ENCODE peak calls at places on chromosome 1, in seven cellular contexts. One of them, this sample, is unnamed.

GRCh38 chr1:208164609-208165008 is 79.6 kb downstream of the PLXNA2 start:
- DNase-seq in GM12878: no peak
- DNase-seq in SK-N-SH: no peak
- DNase-seq in prostate gland: no peak
- DNase-seq in breast epithelium: no peak
- DNase-seq in HL-60: no peak
- DNase-seq in spleen: no peak
- DNase-seq in this sample: no peak

GRCh38 chr1:35592991-35593769 is 20.1 kb downstream of the TFAP2E start:
- DNase-seq in GM12878: no peak
- DNase-seq in SK-N-SH: no peak
- DNase-seq in prostate gland: no peak
- DNase-seq in breast epithelium: no peak
- DNase-seq in HL-60: no peak
- DNase-seq in spleen: no peak
- DNase-seq in this sample: no peak

GRCh38 chr1:30811187-30811586 is 53.6 kb upstream of the LAPTM5 start:
- DNase-seq in GM12878: no peak
- DNase-seq in SK-N-SH: no peak
- DNase-seq in prostate gland: no peak
- DNase-seq in breast epithelium: no peak
- DNase-seq in HL-60: no peak
- DNase-seq in spleen: no peak
- DNase-seq in this sample: no peak

GRCh38 chr1:145871994-145872411 is 13.1 kb upstream of the PIAS3 start:
- DNase-seq in GM12878: no peak
- DNase-seq in SK-N-SH: no peak
- DNase-seq in prostate gland: no peak
- DNase-seq in breast epithelium: no peak
- DNase-seq in HL-60: peak
- DNase-seq in spleen: peak
- DNase-seq in this sample: peak

GRCh38 chr1:32872189-32872898 is 1.6 kb upstream of the FNDC5 start:
- DNase-seq in GM12878: no peak
- DNase-seq in SK-N-SH: peak
- DNase-seq in prostate gland: peak
- DNase-seq in breast epithelium: no peak
- DNase-seq in HL-60: no peak
- DNase-seq in spleen: no peak
- DNase-seq in this sample: peak

GRCh38 chr1:12511128-12511484 is 106.9 kb downstream of the DHRS3 start:
- DNase-seq in GM12878: no peak
- DNase-seq in SK-N-SH: no peak
- DNase-seq in prostate gland: no peak
- DNase-seq in breast epithelium: no peak
- DNase-seq in HL-60: no peak
- DNase-seq in spleen: no peak
- DNase-seq in this sample: no peak

GRCh38 chr1:1536938-1537546 is 3.4 kb downstream of the TMEM240 start:
- DNase-seq in GM12878: no peak
- DNase-seq in SK-N-SH: no peak
- DNase-seq in prostate gland: no peak
- DNase-seq in breast epithelium: no peak
- DNase-seq in HL-60: no peak
- DNase-seq in spleen: no peak
- DNase-seq in this sample: no peak

GRCh38 chr1:157000686-157001085 is 44.9 kb downstream of the ARHGEF11 start:
- DNase-seq in GM12878: no peak
- DNase-seq in SK-N-SH: no peak
- DNase-seq in prostate gland: no peak
- DNase-seq in breast epithelium: no peak
- DNase-seq in HL-60: no peak
- DNase-seq in spleen: no peak
- DNase-seq in this sample: no peak

GRCh38 chr1:201295861-201296260 is 12.6 kb downstream of the PKP1 start:
- DNase-seq in GM12878: no peak
- DNase-seq in SK-N-SH: no peak
- DNase-seq in prostate gland: peak
- DNase-seq in breast epithelium: no peak
- DNase-seq in HL-60: no peak
- DNase-seq in spleen: no peak
- DNase-seq in this sample: no peak

GRCh38 chr1:32334864-32335618 is 992 bp downstream of the MARCKSL1 start:
- DNase-seq in GM12878: no peak
- DNase-seq in SK-N-SH: peak
- DNase-seq in prostate gland: no peak
- DNase-seq in breast epithelium: no peak
- DNase-seq in HL-60: peak
- DNase-seq in spleen: peak
- DNase-seq in this sample: peak

GRCh38 chr1:181784039-181784683 is 277.4 kb downstream of the ZNF648 start:
- DNase-seq in GM12878: no peak
- DNase-seq in SK-N-SH: no peak
- DNase-seq in prostate gland: peak
- DNase-seq in breast epithelium: no peak
- DNase-seq in HL-60: no peak
- DNase-seq in spleen: no peak
- DNase-seq in this sample: no peak

GRCh38 chr1:230157409-230158390 is 90.7 kb downstream of the GALNT2 start:
- DNase-seq in GM12878: no peak
- DNase-seq in SK-N-SH: no peak
- DNase-seq in prostate gland: no peak
- DNase-seq in breast epithelium: no peak
- DNase-seq in HL-60: no peak
- DNase-seq in spleen: no peak
- DNase-seq in this sample: no peak

GRCh38 chr1:199759268-199759724 is 268.2 kb upstream of the NR5A2 start:
- DNase-seq in GM12878: no peak
- DNase-seq in SK-N-SH: no peak
- DNase-seq in prostate gland: no peak
- DNase-seq in breast epithelium: no peak
- DNase-seq in HL-60: no peak
- DNase-seq in spleen: no peak
- DNase-seq in this sample: no peak

GRCh38 chr1:59833022-59833421 is 18.3 kb downstream of the HOOK1 start:
- DNase-seq in GM12878: no peak
- DNase-seq in SK-N-SH: no peak
- DNase-seq in prostate gland: no peak
- DNase-seq in breast epithelium: no peak
- DNase-seq in HL-60: no peak
- DNase-seq in spleen: no peak
- DNase-seq in this sample: no peak
- TF ChIP-seq POLR2AphosphoS5 in GM12878: no peak
- TF ChIP-seq POLR2AphosphoS5 in SK-N-SH: no peak
- TF ChIP-seq POLR2AphosphoS5 in prostate gland: no peak
- TF ChIP-seq POLR2AphosphoS5 in breast epithelium: no peak
- TF ChIP-seq POLR2AphosphoS5 in HL-60: no peak
- TF ChIP-seq POLR2AphosphoS5 in spleen: no peak
- TF ChIP-seq POLR2AphosphoS5 in this sample: no peak

GRCh38 chr1:53526451-53527101 is 67.4 kb downstream of the DMRTB1 start:
- DNase-seq in GM12878: no peak
- DNase-seq in SK-N-SH: peak
- DNase-seq in prostate gland: peak
- DNase-seq in breast epithelium: no peak
- DNase-seq in HL-60: no peak
- DNase-seq in spleen: no peak
- DNase-seq in this sample: no peak

GRCh38 chr1:53527368-53527767 is 68.2 kb downstream of the DMRTB1 start:
- DNase-seq in GM12878: no peak
- DNase-seq in SK-N-SH: no peak
- DNase-seq in prostate gland: no peak
- DNase-seq in breast epithelium: no peak
- DNase-seq in HL-60: no peak
- DNase-seq in spleen: no peak
- DNase-seq in this sample: no peak

GRCh38 chr1:53521900-53522552 is 62.8 kb downstream of the DMRTB1 start:
- DNase-seq in GM12878: no peak
- DNase-seq in SK-N-SH: no peak
- DNase-seq in prostate gland: no peak
- DNase-seq in breast epithelium: no peak
- DNase-seq in HL-60: no peak
- DNase-seq in spleen: no peak
- DNase-seq in this sample: no peak

GRCh38 chr1:53524428-53525400 is 65.5 kb downstream of the DMRTB1 start:
- DNase-seq in GM12878: no peak
- DNase-seq in SK-N-SH: peak
- DNase-seq in prostate gland: no peak
- DNase-seq in breast epithelium: no peak
- DNase-seq in HL-60: no peak
- DNase-seq in spleen: no peak
- DNase-seq in this sample: no peak

DNA sequence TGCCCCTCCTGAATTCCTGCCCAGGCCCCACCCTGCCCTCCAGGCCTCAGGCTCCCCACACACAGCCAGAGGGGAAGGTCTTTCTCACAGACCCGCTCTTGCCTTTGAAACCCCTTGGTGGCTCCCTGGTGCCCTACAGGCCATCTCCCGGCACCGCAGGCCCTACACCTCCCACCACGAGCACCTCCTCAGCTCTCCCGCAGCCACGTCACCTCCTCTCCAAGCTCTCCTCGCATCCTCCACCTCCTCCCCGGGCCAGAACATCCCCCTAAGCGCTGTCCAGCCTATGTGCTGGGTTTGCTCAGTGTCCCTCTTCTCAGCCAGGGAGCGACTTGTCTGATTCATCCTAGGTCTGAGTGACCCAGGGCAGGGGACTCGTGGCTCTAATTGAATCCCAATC is 66.4 kb downstream of the DMRTB1 start:
- DNase-seq in GM12878: no peak
- DNase-seq in SK-N-SH: peak
- DNase-seq in prostate gland: no peak
- DNase-seq in breast epithelium: no peak
- DNase-seq in HL-60: no peak
- DNase-seq in spleen: no peak
- DNase-seq in this sample: no peak
- TF ChIP-seq CTCF in GM12878: no peak
- TF ChIP-seq CTCF in SK-N-SH: no peak
- TF ChIP-seq CTCF in prostate gland: no peak
- TF ChIP-seq CTCF in breast epithelium: no peak
- TF ChIP-seq CTCF in HL-60: no peak
- TF ChIP-seq CTCF in spleen: no peak
- TF ChIP-seq CTCF in this sample: no peak

GRCh38 chr1:28135910-28136635 is 40.4 kb downstream of the PTAFR start:
- DNase-seq in GM12878: no peak
- DNase-seq in SK-N-SH: no peak
- DNase-seq in prostate gland: no peak
- DNase-seq in breast epithelium: no peak
- DNase-seq in HL-60: no peak
- DNase-seq in spleen: peak
- DNase-seq in this sample: no peak

GRCh38 chr1:28134651-28135207 is 41.8 kb downstream of the PTAFR start:
- DNase-seq in GM12878: no peak
- DNase-seq in SK-N-SH: no peak
- DNase-seq in prostate gland: no peak
- DNase-seq in breast epithelium: no peak
- DNase-seq in HL-60: no peak
- DNase-seq in spleen: no peak
- DNase-seq in this sample: no peak

GRCh38 chr1:28141685-28142084 is 34.8 kb downstream of the PTAFR start:
- DNase-seq in GM12878: no peak
- DNase-seq in SK-N-SH: no peak
- DNase-seq in prostate gland: no peak
- DNase-seq in breast epithelium: no peak
- DNase-seq in HL-60: no peak
- DNase-seq in spleen: no peak
- DNase-seq in this sample: no peak

GRCh38 chr1:28136636-28137613 is 39.6 kb downstream of the PTAFR start:
- DNase-seq in GM12878: no peak
- DNase-seq in SK-N-SH: no peak
- DNase-seq in prostate gland: no peak
- DNase-seq in breast epithelium: no peak
- DNase-seq in HL-60: no peak
- DNase-seq in spleen: peak
- DNase-seq in this sample: no peak

DNA sequence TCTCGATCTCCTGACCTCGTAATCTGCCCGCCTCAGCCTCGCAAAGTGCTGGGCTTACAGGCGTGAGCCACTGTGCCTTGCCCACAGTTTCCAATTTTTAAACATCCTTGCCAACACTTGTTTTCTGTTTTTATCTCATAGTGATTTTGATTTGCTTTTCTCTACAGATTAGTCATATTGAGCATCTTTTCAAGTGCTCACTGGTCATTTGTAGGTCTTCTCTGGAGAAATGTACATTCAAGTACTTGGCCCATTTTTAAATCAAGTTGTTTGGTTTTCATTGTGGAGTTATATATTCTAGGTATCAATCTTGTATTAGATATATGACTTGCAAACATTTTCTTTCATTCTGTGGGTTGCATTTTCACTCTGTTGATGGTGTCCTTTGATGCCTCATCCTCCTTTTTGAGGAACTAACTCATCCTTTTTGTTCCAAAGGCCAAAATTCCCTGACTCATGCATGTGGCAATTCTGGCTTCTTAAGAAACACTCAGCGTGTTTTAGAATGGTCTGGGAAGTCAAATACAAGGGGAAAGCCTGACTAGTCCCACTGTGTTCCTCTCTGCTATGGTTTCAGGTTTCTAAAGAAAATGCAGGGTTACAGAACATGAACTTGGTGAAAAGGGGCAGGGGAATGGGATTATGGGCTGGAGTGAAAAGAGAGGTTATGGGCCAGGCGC is 37.3 kb downstream of the PTAFR start:
- DNase-seq in GM12878: no peak
- DNase-seq in SK-N-SH: no peak
- DNase-seq in prostate gland: no peak
- DNase-seq in breast epithelium: no peak
- DNase-seq in HL-60: peak
- DNase-seq in spleen: no peak
- DNase-seq in this sample: no peak
- TF ChIP-seq POLR2AphosphoS5 in GM12878: no peak
- TF ChIP-seq POLR2AphosphoS5 in SK-N-SH: no peak
- TF ChIP-seq POLR2AphosphoS5 in prostate gland: no peak
- TF ChIP-seq POLR2AphosphoS5 in breast epithelium: no peak
- TF ChIP-seq POLR2AphosphoS5 in HL-60: no peak
- TF ChIP-seq POLR2AphosphoS5 in spleen: peak
- TF ChIP-seq POLR2AphosphoS5 in this sample: no peak

GRCh38 chr1:100627018-100627716 is 89.2 kb downstream of the GPR88 start:
- DNase-seq in GM12878: no peak
- DNase-seq in SK-N-SH: no peak
- DNase-seq in prostate gland: no peak
- DNase-seq in breast epithelium: no peak
- DNase-seq in HL-60: no peak
- DNase-seq in spleen: no peak
- DNase-seq in this sample: no peak

GRCh38 chr1:100629391-100629790 is 90.2 kb upstream of the VCAM1 start:
- DNase-seq in GM12878: no peak
- DNase-seq in SK-N-SH: no peak
- DNase-seq in prostate gland: no peak
- DNase-seq in breast epithelium: no peak
- DNase-seq in HL-60: no peak
- DNase-seq in spleen: no peak
- DNase-seq in this sample: no peak

GRCh38 chr1:100628631-100629081 is 90.7 kb downstream of the GPR88 start:
- DNase-seq in GM12878: no peak
- DNase-seq in SK-N-SH: no peak
- DNase-seq in prostate gland: no peak
- DNase-seq in breast epithelium: no peak
- DNase-seq in HL-60: no peak
- DNase-seq in spleen: no peak
- DNase-seq in this sample: no peak

GRCh38 chr1:100627936-100628335 is 90.0 kb downstream of the GPR88 start:
- DNase-seq in GM12878: no peak
- DNase-seq in SK-N-SH: no peak
- DNase-seq in prostate gland: no peak
- DNase-seq in breast epithelium: no peak
- DNase-seq in HL-60: no peak
- DNase-seq in spleen: no peak
- DNase-seq in this sample: no peak

GRCh38 chr1:100631015-100631521 is 88.5 kb upstream of the VCAM1 start:
- DNase-seq in GM12878: no peak
- DNase-seq in SK-N-SH: no peak
- DNase-seq in prostate gland: no peak
- DNase-seq in breast epithelium: no peak
- DNase-seq in HL-60: peak
- DNase-seq in spleen: no peak
- DNase-seq in this sample: no peak
- TF ChIP-seq CTCF in GM12878: no peak
- TF ChIP-seq CTCF in SK-N-SH: peak
- TF ChIP-seq CTCF in prostate gland: no peak
- TF ChIP-seq CTCF in breast epithelium: no peak
- TF ChIP-seq CTCF in HL-60: no peak
- TF ChIP-seq CTCF in spleen: no peak
- TF ChIP-seq CTCF in this sample: no peak